ENCODE peak calls at places on chromosomes 2 and 18, in four cellular contexts. G, F, X and O are unnamed samples.

GRCh38 chr2:7962191-7962590 is 719.7 kb upstream of the ID2 start:
- DNase-seq in X (no peak), G (no peak), F (no peak), O (no peak)

GRCh38 chr18:21441670-21442069 is 158.8 kb downstream of the ESCO1 start:
- DNase-seq in F (no peak), X (no peak), G (no peak), O (no peak)

GRCh38 chr2:105712981-105713596 is 31.6 kb upstream of the NCK2 start:
- DNase-seq in X (no peak), F (no peak), G (no peak), O (no peak)

GRCh38 chr2:176085861-176086771 is 2.4 kb upstream of the EVX2 start:
- DNase-seq in F (peak; percentile 54), G (peak; percentile 13), X (peak; percentile 31), O (peak; percentile 78)

GRCh38 chr2:107380912-107381311 is 445.8 kb upstream of the RGPD4 start:
- DNase-seq in F (no peak), X (no peak), G (no peak), O (no peak)

GRCh38 chr2:72128059-72128842 is 19.4 kb downstream of the CYP26B1 start:
- DNase-seq in F (no peak), G (no peak), X (no peak), O (no peak)

GRCh38 chr2:164621761-164622105 is 451 bp upstream of the GRB14 start:
- DNase-seq in F (no peak), X (no peak), G (no peak), O (no peak)

GRCh38 chr2:236823230-236823629 is 253.6 kb downstream of the ACKR3 start:
- DNase-seq in G (no peak), F (no peak), X (no peak), O (no peak)

GRCh38 chr2:62856228-62857040 is 150.9 kb downstream of the EHBP1 start:
- DNase-seq in F (no peak), G (no peak), X (no peak), O (no peak)

GRCh38 chr2:227374158-227374557 is 4.9 kb downstream of the TM4SF20 start:
- DNase-seq in F (no peak), X (no peak), G (no peak), O (no peak)

GRCh38 chr2:10433948-10434884 is 13.9 kb downstream of the ODC1 start:
- DNase-seq in X (no peak), F (peak; percentile 30), G (no peak), O (no peak)

GRCh38 chr2:161030260-161031063 is 129.8 kb upstream of the TANK start:
- DNase-seq in F (no peak), X (peak; percentile 45), G (no peak), O (no peak)

GRCh38 chr2:15449542-15450236 is 111.4 kb downstream of the NBAS start:
- DNase-seq in X (no peak), F (peak; percentile 21), G (no peak), O (no peak)

GRCh38 chr18:68666316-68666715 is 48.6 kb downstream of the TMX3 start:
- DNase-seq in F (no peak), X (no peak), G (no peak), O (no peak)

GRCh38 chr2:145360129-145360780 is 840.3 kb upstream of the ZEB2 start:
- DNase-seq in G (no peak), F (no peak), X (no peak), O (no peak)

GRCh38 chr2:3182848-3183247 is 194.8 kb downstream of the EIPR1 start:
- DNase-seq in X (no peak), F (no peak), G (no peak), O (no peak)

GRCh38 chr2:20424300-20425290 is 22.3 kb upstream of the RHOB start:
- DNase-seq in F (peak; percentile 41), X (no peak), G (no peak), O (peak; percentile 57)
- H3K4me2 ChIP-seq in F (no peak overlapping the region), X (peak overlapping the region; percentile 68), G (no peak overlapping the region), O (peak overlapping the region; percentile 50)

DNA sequence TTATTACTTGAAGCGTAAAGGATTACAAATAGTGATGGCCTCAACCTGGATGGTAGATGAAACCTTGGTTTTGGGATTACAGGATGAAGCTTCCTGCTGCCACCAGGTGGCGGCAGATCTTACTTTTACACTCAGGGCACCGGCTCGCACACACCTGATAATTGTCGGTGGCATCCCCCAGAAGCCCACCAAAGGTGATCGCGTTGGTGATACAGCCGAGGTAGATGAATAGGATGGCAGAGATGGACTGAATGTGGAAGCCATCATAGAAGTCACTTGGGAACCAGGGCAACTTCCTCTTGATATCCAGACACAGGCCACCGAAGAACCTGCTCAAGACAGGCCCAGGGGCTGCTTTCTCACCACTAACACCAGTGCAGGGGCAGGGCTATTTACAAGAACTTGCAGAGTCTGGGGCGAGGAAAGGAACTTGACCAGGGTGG is 51.8 kb downstream of the MTHFD2 start:
- DNase-seq in F (peak; percentile 72), G (peak; percentile 36), X (peak; percentile 41), O (peak; percentile 85)
- TF ChIP-seq ELF1 in F (no peak), G (no peak), X (no peak), O (no peak)

GRCh38 chr2:231644426-231644825 is 51.8 kb downstream of the TEX44 start:
- DNase-seq in F (no peak), X (no peak), G (no peak), O (no peak)

GRCh38 chr2:231643494-231643888 is 50.8 kb downstream of the TEX44 start:
- DNase-seq in G (no peak), X (no peak), F (no peak), O (no peak)

GRCh38 chr2:231646471-231646870 is 53.8 kb downstream of the TEX44 start:
- DNase-seq in G (no peak), X (no peak), F (no peak), O (no peak)

GRCh38 chr2:231642631-231643493 is 50.2 kb downstream of the TEX44 start:
- DNase-seq in G (peak; percentile 99), F (peak; percentile 42), X (peak; percentile 39), O (no peak)

GRCh38 chr2:231648579-231649174 is 56.0 kb downstream of the TEX44 start:
- DNase-seq in G (peak; percentile 78), F (no peak), X (peak; percentile 65), O (peak; percentile 85)
- H3K4me2 ChIP-seq in G (peak overlapping the region; percentile 43), F (no peak overlapping the region), X (no peak overlapping the region), O (no peak overlapping the region)

GRCh38 chr2:149401007-149401406 is 70.6 kb downstream of the LYPD6 start:
- DNase-seq in X (no peak), G (no peak), F (no peak), O (no peak)

GRCh38 chr2:149394864-149395263 is 64.5 kb downstream of the LYPD6 start:
- DNase-seq in X (no peak), F (no peak), G (no peak), O (no peak)

GRCh38 chr2:149399934-149400615 is 69.7 kb downstream of the LYPD6 start:
- DNase-seq in G (no peak), F (no peak), X (no peak), O (no peak)
- TF ChIP-seq ELF1 in G (no peak), F (no peak), X (no peak), O (no peak)

GRCh38 chr2:143467011-143467410 is 337.8 kb downstream of the ARHGAP15 start:
- DNase-seq in G (no peak), F (no peak), X (no peak), O (no peak)

GRCh38 chr2:143466391-143466790 is 337.2 kb downstream of the ARHGAP15 start:
- DNase-seq in X (no peak), G (no peak), F (no peak), O (no peak)

GRCh38 chr2:143469323-143469722 is 340.1 kb downstream of the ARHGAP15 start:
- DNase-seq in X (no peak), G (no peak), F (no peak), O (no peak)

GRCh38 chr2:143471550-143471949 is 342.3 kb downstream of the ARHGAP15 start:
- DNase-seq in G (no peak), X (no peak), F (no peak), O (no peak)

GRCh38 chr2:143468341-143468888 is 339.2 kb downstream of the ARHGAP15 start:
- DNase-seq in G (no peak), F (no peak), X (no peak), O (no peak)
- H3K4me2 ChIP-seq in G (no peak overlapping the region), F (no peak overlapping the region), X (no peak overlapping the region), O (no peak overlapping the region)

GRCh38 chr2:85787282-85787980 is 33.6 kb downstream of the ATOH8 start:
- DNase-seq in X (no peak), F (no peak), G (no peak), O (no peak)
- TF ChIP-seq ELF1 in X (no peak), F (no peak), G (no peak), O (no peak)

DNA sequence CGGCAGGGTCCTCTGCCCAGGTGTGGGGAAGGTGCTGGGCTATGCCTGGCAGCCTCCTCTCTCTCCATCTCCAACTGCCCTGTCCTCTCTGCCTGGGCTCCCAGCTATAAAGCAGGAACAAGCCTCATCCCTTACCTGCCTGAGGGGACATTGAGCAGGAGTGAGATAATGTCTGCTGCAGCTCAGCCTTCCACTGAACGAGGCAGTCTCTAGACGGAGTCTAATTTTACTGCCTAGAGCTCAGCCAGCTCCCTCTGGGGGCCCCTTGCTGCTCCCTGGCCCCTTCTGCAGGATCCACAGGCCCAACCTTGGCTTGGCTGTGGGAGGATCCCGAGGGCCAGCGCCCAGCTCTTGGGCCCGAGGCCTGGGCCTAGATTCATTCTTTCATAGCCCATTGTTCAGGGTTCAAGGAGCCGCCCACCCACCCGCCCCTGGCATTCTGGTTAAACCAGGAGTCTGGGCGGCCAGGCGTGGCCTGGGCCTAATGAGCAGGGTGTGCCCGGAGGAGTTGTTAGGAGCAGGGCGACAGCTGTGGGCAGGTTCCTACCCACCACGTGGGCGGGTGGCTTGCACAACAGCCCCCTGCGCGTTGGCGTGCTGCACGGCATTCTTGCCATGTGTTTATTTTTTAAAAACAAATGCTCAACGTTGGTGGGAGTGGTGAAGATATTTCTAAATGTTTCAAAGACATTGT is 44.6 kb downstream of the FOSL2 start:
- DNase-seq in G (no peak), X (no peak), F (no peak), O (peak; percentile 64)
- H3K4me2 ChIP-seq in G (no peak overlapping the region), X (peak overlapping the region; percentile 23), F (no peak overlapping the region), O (no peak overlapping the region)

DNA sequence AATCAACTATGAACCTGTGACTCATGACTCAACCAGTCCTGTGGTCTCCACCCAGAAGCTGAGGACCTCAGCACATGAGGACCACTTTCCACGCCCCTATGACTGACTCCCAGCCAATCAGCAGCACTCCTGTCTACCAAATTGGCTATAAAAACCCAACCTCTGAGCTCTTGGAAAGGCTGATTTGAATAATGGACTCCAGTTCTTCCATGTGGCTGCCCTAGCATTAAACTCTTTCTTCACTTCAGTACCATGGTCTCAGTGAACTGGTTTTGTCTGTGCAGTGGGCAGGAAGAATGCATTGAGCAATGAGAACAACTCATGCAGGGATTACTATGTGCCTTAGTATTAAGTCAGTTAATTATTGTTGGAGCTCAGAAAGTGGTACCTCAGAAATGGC is 78.3 kb downstream of the CMPK2 start:
- DNase-seq in G (no peak), X (no peak), F (no peak), O (no peak)
- TF ChIP-seq ELF1 in G (no peak), X (no peak), F (no peak), O (no peak)